ENCODE peak calls at places on chromosomes 7 and 10, in eight cellular contexts. R is HCT116, E is stomach, U is prostate gland, L is spleen, K is endothelial cell of umbilical vein, M is H1, P is sigmoid colon. J is an unnamed sample.

GRCh38 chr7:97580205-97580604 is 151.7 kb upstream of the TAC1 start:
- DNase-seq in R (no peak), K (no peak), P (no peak), E (no peak), L (no peak), U (no peak), M (no peak), J (no peak)

GRCh38 chr7:123916240-123916724 is 8.8 kb upstream of the SPAM1 start:
- DNase-seq in E (no peak), M (no peak), R (peak; percentile 35), L (no peak), K (peak; percentile 28), U (no peak), P (no peak), J (no peak)

GRCh38 chr7:43702974-43703373 is 26.3 kb downstream of the COA1 start:
- DNase-seq in E (no peak), P (no peak), M (no peak), L (no peak), R (no peak), K (no peak), U (no peak), J (no peak)

GRCh38 chr10:113133497-113133896 is 183.4 kb downstream of the TCF7L2 start:
- DNase-seq in K (no peak), U (no peak), P (no peak), L (no peak), M (no peak), R (no peak), E (no peak), J (no peak)

GRCh38 chr7:155997431-155998327 is 185.4 kb upstream of the SHH start:
- DNase-seq in L (no peak), M (peak; percentile 34), K (no peak), U (no peak), E (peak; percentile 22), P (no peak), R (no peak), J (peak; percentile 16)

GRCh38 chr10:14926722-14927416 is 27.0 kb downstream of the DCLRE1C start:
- DNase-seq in M (no peak), L (no peak), R (no peak), P (no peak), K (no peak), U (no peak), E (no peak), J (no peak)

GRCh38 chr10:99394256-99394655 is 36.2 kb downstream of the GOT1 start:
- DNase-seq in L (no peak), K (no peak), E (no peak), R (no peak), M (no peak), P (no peak), U (peak; percentile 32), J (peak; percentile 47)

GRCh38 chr7:66597472-66597871 is 31.2 kb upstream of the KCTD7 start:
- DNase-seq in U (no peak), M (no peak), R (no peak), E (no peak), L (no peak), K (no peak), P (no peak), J (no peak)

GRCh38 chr7:151505433-151505832 is 14.3 kb downstream of the RHEB start:
- DNase-seq in L (no peak), P (no peak), M (no peak), U (no peak), E (no peak), K (no peak), R (no peak), J (no peak)

DNA sequence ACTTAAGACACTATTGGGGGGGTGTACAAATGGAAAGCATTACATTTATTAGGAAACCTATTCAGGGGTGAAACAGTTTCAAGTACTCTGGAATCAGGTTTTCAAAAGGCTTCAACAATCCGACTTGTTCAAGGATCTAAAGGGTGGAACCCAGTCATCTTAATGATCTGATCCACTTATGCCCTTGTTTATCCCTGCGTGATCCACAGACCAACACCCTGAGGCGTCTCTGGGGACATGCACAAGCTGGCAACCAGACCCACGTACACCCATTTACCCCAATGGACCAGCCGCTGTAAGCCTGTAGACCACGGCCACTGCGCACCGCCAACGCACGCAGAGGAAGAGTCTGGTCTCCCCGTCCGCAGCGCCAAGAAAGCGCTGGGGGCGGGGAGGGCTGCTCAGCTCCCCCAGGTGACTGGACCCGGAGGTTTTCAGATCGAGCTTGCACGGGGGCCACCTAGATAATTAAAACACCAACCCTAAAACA is 13.4 kb downstream of the HNRNPF start:
- DNase-seq in K (peak; percentile 33), U (no peak), L (peak; percentile 84), M (no peak), R (no peak), P (peak; percentile 68), E (no peak), J (peak; percentile 83)
- TF ChIP-seq POLR2AphosphoS5 in K (no peak), U (no peak), L (peak; percentile 30), M (no peak), R (no peak), P (no peak), E (no peak), J (no peak)

GRCh38 chr10:29946614-29946952 is 112.8 kb downstream of the JCAD start:
- DNase-seq in L (no peak), M (no peak), E (no peak), P (no peak), U (no peak), R (no peak), K (no peak), J (no peak)
- TF ChIP-seq POLR2A in L (no peak), M (no peak), E (no peak), P (no peak), U (no peak), R (no peak), K (no peak), J (no peak)

DNA sequence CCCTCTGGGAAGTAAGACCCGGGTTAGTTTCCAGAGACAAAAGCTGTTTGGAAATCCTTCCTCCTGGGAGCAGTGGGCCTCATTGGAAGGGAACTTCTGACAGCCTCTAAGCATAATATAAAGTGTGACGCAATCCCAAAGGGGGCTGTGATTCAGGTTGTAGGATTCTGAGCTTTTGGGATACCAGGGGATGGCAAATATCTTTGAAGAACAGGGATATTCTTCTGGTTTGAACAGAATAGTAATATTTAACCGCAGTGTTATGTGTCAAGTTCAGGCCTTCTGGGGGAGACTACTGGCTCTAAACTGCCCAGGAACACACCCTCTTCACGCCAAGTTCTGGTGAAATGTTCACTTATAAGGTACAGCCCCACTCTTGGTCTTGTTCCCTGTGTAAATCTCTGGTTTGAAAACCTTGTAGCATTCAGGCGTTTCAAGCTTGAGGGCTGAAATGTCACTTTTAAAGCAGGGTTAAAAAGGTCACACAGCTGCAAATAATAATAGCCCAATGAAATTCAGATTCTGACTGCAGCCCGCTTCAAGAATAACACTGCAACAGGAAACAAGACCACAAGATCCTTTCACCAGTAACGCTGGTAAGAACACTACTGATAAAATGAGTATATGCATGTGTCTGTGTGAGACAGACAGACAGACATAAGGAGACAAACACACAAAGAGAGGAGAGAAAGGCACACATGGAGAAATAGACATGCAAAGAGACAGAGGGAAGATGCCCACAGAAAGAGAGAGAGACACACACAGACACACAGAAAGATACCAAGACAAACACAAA is 69.0 kb downstream of the CREB5 start:
- DNase-seq in L (no peak), U (no peak), K (peak; percentile 29), R (no peak), E (no peak), M (no peak), P (no peak), J (no peak)
- H3K4me1 ChIP-seq in L (no peaks in the 10 kb centered on the region), U (no peaks in the 10 kb centered on the region), K (no peaks in the 10 kb centered on the region), R (no peaks in the 10 kb centered on the region), E (no peaks in the 10 kb centered on the region), M (peaks cover 22% of the 10 kb centered on the region), P (no peaks in the 10 kb centered on the region), J (no peaks in the 10 kb centered on the region)

DNA sequence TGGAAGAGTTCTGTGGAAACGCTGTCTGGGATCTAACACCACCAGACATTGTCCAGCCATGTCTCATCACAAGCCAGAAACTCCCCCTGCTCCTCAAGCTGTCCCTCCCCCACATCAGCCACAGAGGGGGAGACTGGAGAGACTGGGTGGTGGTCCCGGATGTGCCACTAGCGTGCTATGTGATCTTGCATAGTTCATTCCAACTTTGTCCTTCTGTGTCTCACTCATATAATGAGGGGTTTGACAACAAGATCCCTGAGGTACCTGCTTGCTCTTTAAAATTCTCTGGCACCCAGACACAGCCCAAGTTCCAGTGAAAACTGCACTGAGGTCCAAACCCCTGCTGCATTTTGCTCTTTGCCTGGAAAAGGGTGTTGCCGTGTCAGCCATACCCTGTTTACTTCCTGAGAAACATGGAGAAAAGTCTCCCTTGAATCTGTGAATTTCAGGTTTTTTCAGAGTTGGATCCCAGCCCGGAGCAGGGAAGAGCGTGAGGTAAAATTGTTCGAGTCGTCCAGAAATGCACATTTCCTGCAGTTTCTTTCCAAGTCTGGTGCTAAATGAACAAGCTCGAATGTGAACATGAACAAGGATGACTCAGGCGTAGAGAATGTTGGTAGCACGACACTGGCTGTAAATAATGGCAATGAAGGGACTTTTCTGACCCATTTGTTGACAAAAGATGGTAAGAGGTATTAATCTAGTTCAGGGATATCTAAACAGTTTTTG is 156.6 kb downstream of the CCDC3 start:
- DNase-seq in K (peak; percentile 98), E (no peak), U (peak; percentile 58), M (no peak), L (no peak), P (peak; percentile 70), R (peak; percentile 8), J (no peak)
- TF ChIP-seq POLR2AphosphoS5 in K (peak; percentile 78), E (peak; percentile 60), U (peak; percentile 89), M (no peak), L (no peak), P (peak; percentile 6), R (no peak), J (no peak)

GRCh38 chr10:130135676-130136213 is 446 bp upstream of the GLRX3 start:
- DNase-seq in R (no peak), K (no peak), M (no peak), L (no peak), E (no peak), P (no peak), U (no peak), J (no peak)
- TF ChIP-seq POLR2A in R (no peak), K (no peak), M (no peak), L (no peak), E (no peak), P (no peak), U (no peak), J (no peak)

J was measured in upper lobe of left lung.